ENCODE peak calls at places on chromosomes 12 and 14, in four cellular contexts. One of them, this sample, is unnamed.

GRCh38 chr12:52036587-52037171 is 14.6 kb upstream of the NR4A1 start:
- DNase-seq in posterior cingulate gyrus: peak
- DNase-seq in activated CD8-positive, alpha-beta memory T cell treated with anti-CD3 and anti-CD28 coated beads for 24 hours: peak
- DNase-seq in left colon: peak
- DNase-seq in this sample: peak

GRCh38 chr12:685388-685787 is 22.1 kb upstream of the NINJ2 start:
- DNase-seq in posterior cingulate gyrus: no peak
- DNase-seq in activated CD8-positive, alpha-beta memory T cell treated with anti-CD3 and anti-CD28 coated beads for 24 hours: peak
- DNase-seq in left colon: peak
- DNase-seq in this sample: no peak

GRCh38 chr12:45434094-45434493 is 218.2 kb downstream of the ANO6 start:
- DNase-seq in posterior cingulate gyrus: no peak
- DNase-seq in activated CD8-positive, alpha-beta memory T cell treated with anti-CD3 and anti-CD28 coated beads for 24 hours: no peak
- DNase-seq in left colon: no peak
- DNase-seq in this sample: no peak

GRCh38 chr12:57214398-57214781 is 2.2 kb upstream of the NXPH4 start:
- DNase-seq in posterior cingulate gyrus: peak
- DNase-seq in activated CD8-positive, alpha-beta memory T cell treated with anti-CD3 and anti-CD28 coated beads for 24 hours: peak
- DNase-seq in left colon: peak
- DNase-seq in this sample: peak

GRCh38 chr12:57069522-57069921 is 9.1 kb downstream of the NEMP1 start:
- DNase-seq in posterior cingulate gyrus: no peak
- DNase-seq in activated CD8-positive, alpha-beta memory T cell treated with anti-CD3 and anti-CD28 coated beads for 24 hours: peak
- DNase-seq in left colon: no peak
- DNase-seq in this sample: peak

GRCh38 chr12:31008961-31009840 is 64.5 kb upstream of the DDX11 start:
- DNase-seq in posterior cingulate gyrus: no peak
- DNase-seq in activated CD8-positive, alpha-beta memory T cell treated with anti-CD3 and anti-CD28 coated beads for 24 hours: no peak
- DNase-seq in left colon: no peak
- DNase-seq in this sample: no peak

GRCh38 chr12:128743911-128744310 is 79.8 kb downstream of the SLC15A4 start:
- DNase-seq in posterior cingulate gyrus: no peak
- DNase-seq in activated CD8-positive, alpha-beta memory T cell treated with anti-CD3 and anti-CD28 coated beads for 24 hours: no peak
- DNase-seq in left colon: no peak
- DNase-seq in this sample: no peak

GRCh38 chr12:77788231-77789168 is 42.2 kb upstream of the NAV3 start:
- DNase-seq in posterior cingulate gyrus: no peak
- DNase-seq in activated CD8-positive, alpha-beta memory T cell treated with anti-CD3 and anti-CD28 coated beads for 24 hours: no peak
- DNase-seq in left colon: no peak
- DNase-seq in this sample: no peak

GRCh38 chr14:33457617-33458016 is 493.3 kb downstream of the EGLN3 start:
- DNase-seq in posterior cingulate gyrus: no peak
- DNase-seq in activated CD8-positive, alpha-beta memory T cell treated with anti-CD3 and anti-CD28 coated beads for 24 hours: no peak
- DNase-seq in left colon: no peak
- DNase-seq in this sample: no peak

GRCh38 chr14:98623806-98624430 is 648.1 kb downstream of the BCL11B start:
- DNase-seq in posterior cingulate gyrus: no peak
- DNase-seq in activated CD8-positive, alpha-beta memory T cell treated with anti-CD3 and anti-CD28 coated beads for 24 hours: no peak
- DNase-seq in left colon: no peak
- DNase-seq in this sample: no peak

GRCh38 chr12:41277019-41277770 is 89.1 kb downstream of the PDZRN4 start:
- DNase-seq in posterior cingulate gyrus: peak
- DNase-seq in activated CD8-positive, alpha-beta memory T cell treated with anti-CD3 and anti-CD28 coated beads for 24 hours: no peak
- DNase-seq in left colon: no peak
- DNase-seq in this sample: peak

GRCh38 chr14:100051543-100051942 is 13.7 kb upstream of the EVL start:
- DNase-seq in posterior cingulate gyrus: no peak
- DNase-seq in activated CD8-positive, alpha-beta memory T cell treated with anti-CD3 and anti-CD28 coated beads for 24 hours: no peak
- DNase-seq in left colon: no peak
- DNase-seq in this sample: no peak

This sample was measured in head of caudate nucleus.